ENCODE peak calls at places on chromosome 12, in six cellular contexts. F is fibroblast of villous mesenchyme; B is OCI-LY7; Y is anterior cingulate cortex; X is activated CD8-positive, alpha-beta memory T cell treated with anti-CD3 and anti-CD28 coated beads for 1 hour; T is left lung. W is an unnamed sample.

GRCh38 chr12:101018540-101018939 is 191.5 kb downstream of the SLC5A8 start:
- DNase-seq in F (peak), B (no peak), Y (no peak), X (no peak), T (no peak), W (no peak)

GRCh38 chr12:95908573-95908972 is 33.8 kb downstream of the CCDC38 start:
- DNase-seq in F (no peak), B (no peak), Y (no peak), X (no peak), T (no peak), W (no peak)

GRCh38 chr12:84361651-84362551 is 550.7 kb downstream of the SLC6A15 start:
- DNase-seq in F (no peak), B (no peak), Y (no peak), X (no peak), T (no peak), W (no peak)

GRCh38 chr12:14442221-14442881 is 76.9 kb downstream of the ATF7IP start:
- DNase-seq in F (no peak), B (no peak), Y (no peak), X (no peak), T (no peak), W (no peak)

GRCh38 chr12:24393105-24393504 is 443.6 kb upstream of the SOX5 start:
- DNase-seq in F (no peak), B (no peak), Y (no peak), X (no peak), T (no peak), W (no peak)

GRCh38 chr12:120971299-120972180 is 6.8 kb upstream of the HNF1A start:
- DNase-seq in F (peak), B (peak), Y (no peak), X (no peak), T (no peak), W (peak)

GRCh38 chr12:5688226-5688625 is 256.3 kb downstream of the NTF3 start:
- DNase-seq in F (no peak), B (no peak), Y (no peak), X (no peak), T (no peak), W (no peak)

GRCh38 chr12:11497438-11497837 is 102.1 kb upstream of the PRB2 start:
- DNase-seq in F (no peak), B (no peak), Y (no peak), X (no peak), T (no peak), W (no peak)

GRCh38 chr12:84276215-84276614 is 636.4 kb downstream of the SLC6A15 start:
- DNase-seq in F (no peak), B (no peak), Y (no peak), X (no peak), T (no peak), W (no peak)

GRCh38 chr12:62983594-62983993 is 48.6 kb upstream of the PPM1H start:
- DNase-seq in F (no peak), B (peak), Y (no peak), X (no peak), T (no peak), W (no peak)

GRCh38 chr12:70722584-70723343 is 85.5 kb upstream of the PTPRB start:
- DNase-seq in F (no peak), B (no peak), Y (no peak), X (no peak), T (no peak), W (no peak)

GRCh38 chr12:104686196-104686595 is 229.4 kb downstream of the CHST11 start:
- DNase-seq in F (no peak), B (no peak), Y (no peak), X (no peak), T (no peak), W (no peak)